ENCODE peak calls at places on chromosomes 4 and X, in four cellular contexts. V is uterus; Z is activated CD4-positive, alpha-beta T cell treated with anti-CD3 and anti-CD28 coated beads, Interleukin-2, amount 50 U/mL, for 24 hours; J is D341Med. H is an unnamed sample.

GRCh38 chr4:108114503-108114902 is 54.2 kb downstream of the LEF1 start:
- DNase-seq in V (no peak), Z (no peak), J (no peak), H (no peak)

GRCh38 chrX:153885968-153886903 is at the start of gene L1CAM:
- DNase-seq in V (no peak), Z (no peak), J (peak), H (no peak)

GRCh38 chrX:49001521-49002090 is 458 bp downstream of the GRIPAP1 start:
- DNase-seq in V (peak), Z (no peak), J (peak), H (peak)

GRCh38 chr4:183783933-183784622 is 121.0 kb upstream of the STOX2 start:
- DNase-seq in V (no peak), Z (no peak), J (no peak), H (no peak)

GRCh38 chr4:159105063-159105414 is 2.2 kb downstream of the RAPGEF2 start:
- DNase-seq in V (no peak), Z (no peak), J (peak), H (no peak)

GRCh38 chr4:120664851-120665250 is 257.7 kb downstream of the PRDM5 start:
- DNase-seq in V (no peak), Z (no peak), J (peak), H (no peak)

GRCh38 chr4:165723051-165723805 is 149.8 kb upstream of the TLL1 start:
- DNase-seq in V (no peak), Z (no peak), J (no peak), H (no peak)

GRCh38 chr4:107896158-107896645 is 35.1 kb upstream of the CYP2U1 start:
- DNase-seq in V (no peak), Z (no peak), J (no peak), H (no peak)

GRCh38 chr4:20474119-20474518 is 222.4 kb downstream of the SLIT2 start:
- DNase-seq in V (no peak), Z (no peak), J (no peak), H (no peak)

GRCh38 chrX:118156953-118157608 is 40.5 kb upstream of the KLHL13 start:
- DNase-seq in V (no peak), Z (no peak), J (no peak), H (no peak)

GRCh38 chrX:112642349-112642748 is 37.4 kb downstream of the LHFPL1 start:
- DNase-seq in V (peak), Z (no peak), J (peak), H (no peak)

GRCh38 chrX:9677098-9677739 is 88.4 kb downstream of the GPR143 start:
- DNase-seq in V (peak), Z (no peak), J (no peak), H (peak)

GRCh38 chrX:120036704-120037103 is 40.8 kb downstream of the RHOXF2B start:
- DNase-seq in V (no peak), Z (no peak), J (no peak), H (no peak)

GRCh38 chrX:13007519-13008188 is 32.7 kb downstream of the TMSB4X start:
- DNase-seq in V (no peak), Z (no peak), J (no peak), H (no peak)

GRCh38 chr4:182102576-182102975 is 140.6 kb upstream of the TENM3 start:
- DNase-seq in V (no peak), Z (no peak), J (peak), H (no peak)

GRCh38 chrX:769796-770195 is 139.2 kb downstream of the SHOX start:
- DNase-seq in V (no peak), Z (no peak), J (no peak), H (no peak)

GRCh38 chr4:86013623-86014022 is 346.2 kb downstream of the MAPK10 start:
- DNase-seq in V (no peak), Z (no peak), J (no peak), H (no peak)

GRCh38 chrX:67692246-67692645 is 148.4 kb downstream of the AR start:
- DNase-seq in V (no peak), Z (no peak), J (no peak), H (no peak)

GRCh38 chrX:122622800-122623199 is 561.3 kb upstream of the GRIA3 start:
- DNase-seq in V (no peak), Z (no peak), J (no peak), H (no peak)

GRCh38 chrX:104419211-104419610 is 146.8 kb upstream of the IL1RAPL2 start:
- DNase-seq in V (no peak), Z (no peak), J (no peak), H (no peak)